ENCODE peak calls at places on chromosomes 16 and 17, in four cellular contexts. One of them, this sample, is unnamed.

GRCh38 chr17:39450847-39451581 is at the start of gene MED1:
- DNase-seq in neural crest cell: peak; percentile 79
- DNase-seq in Daoy: peak; percentile 95
- DNase-seq in ACHN: peak; percentile 99
- DNase-seq in this sample: peak; percentile 88

GRCh38 chr17:82281076-82281475 is 7.6 kb upstream of the CSNK1D start:
- DNase-seq in neural crest cell: no peak
- DNase-seq in Daoy: no peak
- DNase-seq in ACHN: no peak
- DNase-seq in this sample: no peak

GRCh38 chr16:8541868-8542267 is 48.4 kb downstream of the TMEM114 start:
- DNase-seq in neural crest cell: no peak
- DNase-seq in Daoy: no peak
- DNase-seq in ACHN: no peak
- DNase-seq in this sample: no peak

GRCh38 chr16:70577256-70577698 is 53.7 kb downstream of the SF3B3 start:
- DNase-seq in neural crest cell: no peak
- DNase-seq in Daoy: peak; percentile 44
- DNase-seq in ACHN: peak; percentile 74
- DNase-seq in this sample: no peak

GRCh38 chr17:49993423-49994037 is 1.5 kb downstream of the DLX3 start:
- DNase-seq in neural crest cell: no peak
- DNase-seq in Daoy: peak; percentile 35
- DNase-seq in ACHN: no peak
- DNase-seq in this sample: peak; percentile 56

GRCh38 chr17:40022497-40022896 is 7.3 kb downstream of the CSF3 start:
- DNase-seq in neural crest cell: no peak
- DNase-seq in Daoy: no peak
- DNase-seq in ACHN: no peak
- DNase-seq in this sample: no peak

GRCh38 chr16:70701998-70702397 is 16.1 kb upstream of the MTSS2 start:
- DNase-seq in neural crest cell: no peak
- DNase-seq in Daoy: no peak
- DNase-seq in ACHN: no peak
- DNase-seq in this sample: no peak

GRCh38 chr17:47305302-47305923 is 18.3 kb upstream of the EFCAB13 start:
- DNase-seq in neural crest cell: no peak
- DNase-seq in Daoy: peak; percentile 89
- DNase-seq in ACHN: peak; percentile 96
- DNase-seq in this sample: no peak